ENCODE peak calls at places on chromosomes 13 and 19, in nine cellular contexts. One of them, this sample, is unnamed.
A peak's percentile ranks its signal among the peaks of the same experiment; 100 is the strongest.

GRCh38 chr19:45768644-45769053 is 403 bp downstream of the SIX5 start:
- DNase-seq in body of pancreas: peak; percentile 60
- DNase-seq in naive thymus-derived CD8-positive, alpha-beta T cell: no peak
- DNase-seq in activated naive CD4-positive, alpha-beta T cell treated with anti-CD3 and anti-CD28 coated beads, Interleukin-2, amount 10 ng/mL, durations not matched to agents 7 days and 5 days: peak; percentile 59
- DNase-seq in GOT3: no peak
- DNase-seq in A172: no peak
- DNase-seq in effector memory CD8-positive, alpha-beta T cell: peak; percentile 37
- DNase-seq in Calu3: peak; percentile 70
- DNase-seq in endodermal cell: peak; percentile 81
- DNase-seq in this sample: no peak

GRCh38 chr13:98476106-98476505 is 100.8 kb downstream of the STK24 start:
- DNase-seq in A172: no peak
- DNase-seq in body of pancreas: no peak
- DNase-seq in GOT3: no peak
- DNase-seq in naive thymus-derived CD8-positive, alpha-beta T cell: no peak
- DNase-seq in effector memory CD8-positive, alpha-beta T cell: no peak
- DNase-seq in endodermal cell: peak; percentile 92
- DNase-seq in activated naive CD4-positive, alpha-beta T cell treated with anti-CD3 and anti-CD28 coated beads, Interleukin-2, amount 10 ng/mL, durations not matched to agents 7 days and 5 days: peak; percentile 71
- DNase-seq in Calu3: no peak
- DNase-seq in this sample: no peak

GRCh38 chr13:65260938-65261880 is 1968.9 kb downstream of the PCDH9 start:
- DNase-seq in A172: peak; percentile 4
- DNase-seq in naive thymus-derived CD8-positive, alpha-beta T cell: no peak
- DNase-seq in GOT3: no peak
- DNase-seq in body of pancreas: no peak
- DNase-seq in endodermal cell: no peak
- DNase-seq in activated naive CD4-positive, alpha-beta T cell treated with anti-CD3 and anti-CD28 coated beads, Interleukin-2, amount 10 ng/mL, durations not matched to agents 7 days and 5 days: no peak
- DNase-seq in effector memory CD8-positive, alpha-beta T cell: no peak
- DNase-seq in Calu3: no peak
- DNase-seq in this sample: no peak

GRCh38 chr13:114128624-114129522 is 3.5 kb downstream of the RASA3 start:
- DNase-seq in endodermal cell: no peak
- DNase-seq in A172: peak; percentile 92
- DNase-seq in effector memory CD8-positive, alpha-beta T cell: peak; percentile 73
- DNase-seq in Calu3: no peak
- DNase-seq in naive thymus-derived CD8-positive, alpha-beta T cell: peak; percentile 85
- DNase-seq in activated naive CD4-positive, alpha-beta T cell treated with anti-CD3 and anti-CD28 coated beads, Interleukin-2, amount 10 ng/mL, durations not matched to agents 7 days and 5 days: peak; percentile 94
- DNase-seq in GOT3: peak; percentile 36
- DNase-seq in body of pancreas: peak; percentile 38
- DNase-seq in this sample: peak; percentile 75

GRCh38 chr13:31094331-31095015 is 67.2 kb downstream of the HSPH1 start:
- DNase-seq in GOT3: no peak
- DNase-seq in effector memory CD8-positive, alpha-beta T cell: no peak
- DNase-seq in body of pancreas: no peak
- DNase-seq in naive thymus-derived CD8-positive, alpha-beta T cell: no peak
- DNase-seq in endodermal cell: peak; percentile 4
- DNase-seq in Calu3: no peak
- DNase-seq in activated naive CD4-positive, alpha-beta T cell treated with anti-CD3 and anti-CD28 coated beads, Interleukin-2, amount 10 ng/mL, durations not matched to agents 7 days and 5 days: no peak
- DNase-seq in A172: no peak
- DNase-seq in this sample: no peak

GRCh38 chr13:29457299-29457698 is 138.2 kb downstream of the SLC7A1 start:
- DNase-seq in effector memory CD8-positive, alpha-beta T cell: no peak
- DNase-seq in A172: peak; percentile 88
- DNase-seq in naive thymus-derived CD8-positive, alpha-beta T cell: no peak
- DNase-seq in GOT3: no peak
- DNase-seq in Calu3: no peak
- DNase-seq in body of pancreas: no peak
- DNase-seq in endodermal cell: no peak
- DNase-seq in activated naive CD4-positive, alpha-beta T cell treated with anti-CD3 and anti-CD28 coated beads, Interleukin-2, amount 10 ng/mL, durations not matched to agents 7 days and 5 days: no peak
- DNase-seq in this sample: peak; percentile 33

GRCh38 chr19:52991484-52991883 is 22.2 kb upstream of the ERVV-1 start:
- DNase-seq in GOT3: no peak
- DNase-seq in naive thymus-derived CD8-positive, alpha-beta T cell: no peak
- DNase-seq in body of pancreas: no peak
- DNase-seq in effector memory CD8-positive, alpha-beta T cell: no peak
- DNase-seq in Calu3: no peak
- DNase-seq in endodermal cell: no peak
- DNase-seq in activated naive CD4-positive, alpha-beta T cell treated with anti-CD3 and anti-CD28 coated beads, Interleukin-2, amount 10 ng/mL, durations not matched to agents 7 days and 5 days: no peak
- DNase-seq in A172: peak; percentile 96
- DNase-seq in this sample: peak; percentile 92

GRCh38 chr19:49895566-49896297 is 955 bp downstream of the IL4I1 start:
- DNase-seq in endodermal cell: no peak
- DNase-seq in Calu3: no peak
- DNase-seq in effector memory CD8-positive, alpha-beta T cell: no peak
- DNase-seq in body of pancreas: no peak
- DNase-seq in naive thymus-derived CD8-positive, alpha-beta T cell: no peak
- DNase-seq in activated naive CD4-positive, alpha-beta T cell treated with anti-CD3 and anti-CD28 coated beads, Interleukin-2, amount 10 ng/mL, durations not matched to agents 7 days and 5 days: no peak
- DNase-seq in GOT3: no peak
- DNase-seq in A172: no peak
- DNase-seq in this sample: no peak

GRCh38 chr19:3968556-3969434 is 2.1 kb downstream of the DAPK3 start:
- DNase-seq in GOT3: peak; percentile 80
- DNase-seq in activated naive CD4-positive, alpha-beta T cell treated with anti-CD3 and anti-CD28 coated beads, Interleukin-2, amount 10 ng/mL, durations not matched to agents 7 days and 5 days: no peak
- DNase-seq in A172: peak; percentile 100
- DNase-seq in Calu3: peak; percentile 88
- DNase-seq in body of pancreas: peak; percentile 89
- DNase-seq in endodermal cell: peak; percentile 98
- DNase-seq in naive thymus-derived CD8-positive, alpha-beta T cell: no peak
- DNase-seq in effector memory CD8-positive, alpha-beta T cell: no peak
- DNase-seq in this sample: peak; percentile 97

GRCh38 chr13:45107539-45107938 is 12.8 kb upstream of the GTF2F2 start:
- DNase-seq in body of pancreas: no peak
- DNase-seq in A172: no peak
- DNase-seq in GOT3: no peak
- DNase-seq in endodermal cell: no peak
- DNase-seq in naive thymus-derived CD8-positive, alpha-beta T cell: no peak
- DNase-seq in Calu3: no peak
- DNase-seq in effector memory CD8-positive, alpha-beta T cell: no peak
- DNase-seq in activated naive CD4-positive, alpha-beta T cell treated with anti-CD3 and anti-CD28 coated beads, Interleukin-2, amount 10 ng/mL, durations not matched to agents 7 days and 5 days: no peak
- DNase-seq in this sample: no peak

GRCh38 chr13:91564422-91564821 is 166.0 kb downstream of the GPC5 start:
- DNase-seq in GOT3: no peak
- DNase-seq in naive thymus-derived CD8-positive, alpha-beta T cell: no peak
- DNase-seq in Calu3: no peak
- DNase-seq in effector memory CD8-positive, alpha-beta T cell: no peak
- DNase-seq in activated naive CD4-positive, alpha-beta T cell treated with anti-CD3 and anti-CD28 coated beads, Interleukin-2, amount 10 ng/mL, durations not matched to agents 7 days and 5 days: no peak
- DNase-seq in A172: no peak
- DNase-seq in body of pancreas: no peak
- DNase-seq in endodermal cell: no peak
- DNase-seq in this sample: no peak

GRCh38 chr13:101514695-101515275 is 62.3 kb downstream of the ITGBL1 start:
- DNase-seq in body of pancreas: peak; percentile 13
- DNase-seq in effector memory CD8-positive, alpha-beta T cell: peak; percentile 30
- DNase-seq in Calu3: peak; percentile 28
- DNase-seq in endodermal cell: peak; percentile 53
- DNase-seq in GOT3: no peak
- DNase-seq in activated naive CD4-positive, alpha-beta T cell treated with anti-CD3 and anti-CD28 coated beads, Interleukin-2, amount 10 ng/mL, durations not matched to agents 7 days and 5 days: peak; percentile 27
- DNase-seq in naive thymus-derived CD8-positive, alpha-beta T cell: peak; percentile 9
- DNase-seq in A172: peak; percentile 63
- DNase-seq in this sample: peak; percentile 19

GRCh38 chr13:111076156-111077013 is 38.7 kb upstream of the ARHGEF7 start:
- DNase-seq in naive thymus-derived CD8-positive, alpha-beta T cell: no peak
- DNase-seq in A172: no peak
- DNase-seq in effector memory CD8-positive, alpha-beta T cell: no peak
- DNase-seq in GOT3: no peak
- DNase-seq in endodermal cell: no peak
- DNase-seq in Calu3: peak; percentile 1
- DNase-seq in activated naive CD4-positive, alpha-beta T cell treated with anti-CD3 and anti-CD28 coated beads, Interleukin-2, amount 10 ng/mL, durations not matched to agents 7 days and 5 days: no peak
- DNase-seq in body of pancreas: no peak
- DNase-seq in this sample: no peak

GRCh38 chr13:107585466-107585865 is 629.9 kb downstream of the LIG4 start:
- DNase-seq in GOT3: no peak
- DNase-seq in naive thymus-derived CD8-positive, alpha-beta T cell: no peak
- DNase-seq in A172: no peak
- DNase-seq in effector memory CD8-positive, alpha-beta T cell: no peak
- DNase-seq in activated naive CD4-positive, alpha-beta T cell treated with anti-CD3 and anti-CD28 coated beads, Interleukin-2, amount 10 ng/mL, durations not matched to agents 7 days and 5 days: no peak
- DNase-seq in body of pancreas: peak; percentile 16
- DNase-seq in endodermal cell: no peak
- DNase-seq in Calu3: no peak
- DNase-seq in this sample: no peak

GRCh38 chr13:43848250-43848649 is 31.3 kb downstream of the CCDC122 start:
- DNase-seq in A172: peak; percentile 42
- DNase-seq in Calu3: no peak
- DNase-seq in effector memory CD8-positive, alpha-beta T cell: no peak
- DNase-seq in body of pancreas: no peak
- DNase-seq in naive thymus-derived CD8-positive, alpha-beta T cell: no peak
- DNase-seq in activated naive CD4-positive, alpha-beta T cell treated with anti-CD3 and anti-CD28 coated beads, Interleukin-2, amount 10 ng/mL, durations not matched to agents 7 days and 5 days: no peak
- DNase-seq in GOT3: no peak
- DNase-seq in endodermal cell: no peak
- DNase-seq in this sample: no peak

GRCh38 chr13:24929196-24929595 is 165.2 kb downstream of the RNF17 start:
- DNase-seq in effector memory CD8-positive, alpha-beta T cell: no peak
- DNase-seq in activated naive CD4-positive, alpha-beta T cell treated with anti-CD3 and anti-CD28 coated beads, Interleukin-2, amount 10 ng/mL, durations not matched to agents 7 days and 5 days: no peak
- DNase-seq in A172: no peak
- DNase-seq in Calu3: no peak
- DNase-seq in endodermal cell: no peak
- DNase-seq in GOT3: no peak
- DNase-seq in naive thymus-derived CD8-positive, alpha-beta T cell: no peak
- DNase-seq in body of pancreas: no peak
- DNase-seq in this sample: no peak

GRCh38 chr19:40502647-40503046 is 35.8 kb downstream of the SPTBN4 start:
- DNase-seq in body of pancreas: peak; percentile 38
- DNase-seq in effector memory CD8-positive, alpha-beta T cell: no peak
- DNase-seq in naive thymus-derived CD8-positive, alpha-beta T cell: no peak
- DNase-seq in activated naive CD4-positive, alpha-beta T cell treated with anti-CD3 and anti-CD28 coated beads, Interleukin-2, amount 10 ng/mL, durations not matched to agents 7 days and 5 days: no peak
- DNase-seq in Calu3: peak; percentile 63
- DNase-seq in GOT3: no peak
- DNase-seq in A172: peak; percentile 14
- DNase-seq in endodermal cell: peak; percentile 81
- DNase-seq in this sample: no peak

GRCh38 chr13:37209621-37210020 is 104.2 kb upstream of the CSNK1A1L start:
- DNase-seq in naive thymus-derived CD8-positive, alpha-beta T cell: no peak
- DNase-seq in body of pancreas: no peak
- DNase-seq in GOT3: no peak
- DNase-seq in activated naive CD4-positive, alpha-beta T cell treated with anti-CD3 and anti-CD28 coated beads, Interleukin-2, amount 10 ng/mL, durations not matched to agents 7 days and 5 days: no peak
- DNase-seq in effector memory CD8-positive, alpha-beta T cell: no peak
- DNase-seq in A172: peak; percentile 2
- DNase-seq in endodermal cell: no peak
- DNase-seq in Calu3: no peak
- DNase-seq in this sample: no peak

GRCh38 chr13:34044660-34045080 is 226.7 kb downstream of the RFC3 start:
- DNase-seq in A172: peak; percentile 91
- DNase-seq in effector memory CD8-positive, alpha-beta T cell: no peak
- DNase-seq in body of pancreas: no peak
- DNase-seq in GOT3: no peak
- DNase-seq in Calu3: peak; percentile 14
- DNase-seq in activated naive CD4-positive, alpha-beta T cell treated with anti-CD3 and anti-CD28 coated beads, Interleukin-2, amount 10 ng/mL, durations not matched to agents 7 days and 5 days: no peak
- DNase-seq in naive thymus-derived CD8-positive, alpha-beta T cell: no peak
- DNase-seq in endodermal cell: no peak
- DNase-seq in this sample: peak; percentile 98

GRCh38 chr13:95624020-95624419 is 20.5 kb downstream of the DZIP1 start:
- DNase-seq in effector memory CD8-positive, alpha-beta T cell: peak; percentile 8
- DNase-seq in endodermal cell: peak; percentile 63
- DNase-seq in naive thymus-derived CD8-positive, alpha-beta T cell: peak; percentile 28
- DNase-seq in activated naive CD4-positive, alpha-beta T cell treated with anti-CD3 and anti-CD28 coated beads, Interleukin-2, amount 10 ng/mL, durations not matched to agents 7 days and 5 days: peak; percentile 31
- DNase-seq in Calu3: no peak
- DNase-seq in body of pancreas: peak; percentile 37
- DNase-seq in GOT3: no peak
- DNase-seq in A172: peak; percentile 35
- DNase-seq in this sample: peak; percentile 12

GRCh38 chr13:84607614-84608013 is 725.3 kb upstream of the SLITRK1 start:
- DNase-seq in endodermal cell: no peak
- DNase-seq in GOT3: no peak
- DNase-seq in Calu3: no peak
- DNase-seq in effector memory CD8-positive, alpha-beta T cell: no peak
- DNase-seq in body of pancreas: no peak
- DNase-seq in naive thymus-derived CD8-positive, alpha-beta T cell: no peak
- DNase-seq in activated naive CD4-positive, alpha-beta T cell treated with anti-CD3 and anti-CD28 coated beads, Interleukin-2, amount 10 ng/mL, durations not matched to agents 7 days and 5 days: no peak
- DNase-seq in A172: peak; percentile 57
- DNase-seq in this sample: peak; percentile 28

GRCh38 chr19:6460099-6460884 is 700 bp upstream of the SLC25A23 start:
- DNase-seq in body of pancreas: peak; percentile 96
- DNase-seq in naive thymus-derived CD8-positive, alpha-beta T cell: peak; percentile 97
- DNase-seq in Calu3: peak; percentile 94
- DNase-seq in endodermal cell: peak; percentile 99
- DNase-seq in activated naive CD4-positive, alpha-beta T cell treated with anti-CD3 and anti-CD28 coated beads, Interleukin-2, amount 10 ng/mL, durations not matched to agents 7 days and 5 days: peak; percentile 98
- DNase-seq in effector memory CD8-positive, alpha-beta T cell: peak; percentile 94
- DNase-seq in A172: peak; percentile 98
- DNase-seq in GOT3: peak; percentile 71
- DNase-seq in this sample: peak; percentile 92

GRCh38 chr19:41225238-41226052 is 6.4 kb downstream of the AXL start:
- DNase-seq in effector memory CD8-positive, alpha-beta T cell: no peak
- DNase-seq in A172: peak; percentile 99
- DNase-seq in Calu3: peak; percentile 87
- DNase-seq in activated naive CD4-positive, alpha-beta T cell treated with anti-CD3 and anti-CD28 coated beads, Interleukin-2, amount 10 ng/mL, durations not matched to agents 7 days and 5 days: no peak
- DNase-seq in endodermal cell: no peak
- DNase-seq in GOT3: peak; percentile 80
- DNase-seq in body of pancreas: peak; percentile 51
- DNase-seq in naive thymus-derived CD8-positive, alpha-beta T cell: peak; percentile 12
- DNase-seq in this sample: peak; percentile 98

GRCh38 chr13:112475889-112476288 is 99.7 kb downstream of the SPACA7 start:
- DNase-seq in body of pancreas: no peak
- DNase-seq in activated naive CD4-positive, alpha-beta T cell treated with anti-CD3 and anti-CD28 coated beads, Interleukin-2, amount 10 ng/mL, durations not matched to agents 7 days and 5 days: no peak
- DNase-seq in naive thymus-derived CD8-positive, alpha-beta T cell: no peak
- DNase-seq in GOT3: no peak
- DNase-seq in effector memory CD8-positive, alpha-beta T cell: no peak
- DNase-seq in Calu3: no peak
- DNase-seq in A172: no peak
- DNase-seq in endodermal cell: no peak
- DNase-seq in this sample: no peak

GRCh38 chr19:53365899-53366493 is 491 bp downstream of the ZNF525 start:
- DNase-seq in body of pancreas: peak; percentile 13
- DNase-seq in A172: no peak
- DNase-seq in naive thymus-derived CD8-positive, alpha-beta T cell: no peak
- DNase-seq in Calu3: peak; percentile 41
- DNase-seq in GOT3: no peak
- DNase-seq in activated naive CD4-positive, alpha-beta T cell treated with anti-CD3 and anti-CD28 coated beads, Interleukin-2, amount 10 ng/mL, durations not matched to agents 7 days and 5 days: peak; percentile 57
- DNase-seq in endodermal cell: no peak
- DNase-seq in effector memory CD8-positive, alpha-beta T cell: no peak
- DNase-seq in this sample: no peak

GRCh38 chr13:28609936-28610335 is 49.0 kb upstream of the POMP start:
- DNase-seq in GOT3: no peak
- DNase-seq in endodermal cell: no peak
- DNase-seq in A172: peak; percentile 88
- DNase-seq in effector memory CD8-positive, alpha-beta T cell: no peak
- DNase-seq in activated naive CD4-positive, alpha-beta T cell treated with anti-CD3 and anti-CD28 coated beads, Interleukin-2, amount 10 ng/mL, durations not matched to agents 7 days and 5 days: no peak
- DNase-seq in naive thymus-derived CD8-positive, alpha-beta T cell: no peak
- DNase-seq in body of pancreas: no peak
- DNase-seq in Calu3: no peak
- DNase-seq in this sample: peak; percentile 25

GRCh38 chr13:91135376-91135775 is 212.1 kb upstream of the MIR17HG start:
- DNase-seq in body of pancreas: no peak
- DNase-seq in effector memory CD8-positive, alpha-beta T cell: no peak
- DNase-seq in naive thymus-derived CD8-positive, alpha-beta T cell: no peak
- DNase-seq in Calu3: no peak
- DNase-seq in A172: no peak
- DNase-seq in activated naive CD4-positive, alpha-beta T cell treated with anti-CD3 and anti-CD28 coated beads, Interleukin-2, amount 10 ng/mL, durations not matched to agents 7 days and 5 days: no peak
- DNase-seq in endodermal cell: no peak
- DNase-seq in GOT3: no peak
- DNase-seq in this sample: no peak

GRCh38 chr19:19410553-19411550 is 5.4 kb downstream of the GATAD2A start:
- DNase-seq in endodermal cell: no peak
- DNase-seq in naive thymus-derived CD8-positive, alpha-beta T cell: no peak
- DNase-seq in Calu3: no peak
- DNase-seq in GOT3: no peak
- DNase-seq in activated naive CD4-positive, alpha-beta T cell treated with anti-CD3 and anti-CD28 coated beads, Interleukin-2, amount 10 ng/mL, durations not matched to agents 7 days and 5 days: no peak
- DNase-seq in body of pancreas: no peak
- DNase-seq in A172: no peak
- DNase-seq in effector memory CD8-positive, alpha-beta T cell: peak; percentile 43
- DNase-seq in this sample: no peak

GRCh38 chr19:13070425-13071140 is 32.1 kb downstream of the LYL1 start:
- DNase-seq in effector memory CD8-positive, alpha-beta T cell: no peak
- DNase-seq in A172: no peak
- DNase-seq in activated naive CD4-positive, alpha-beta T cell treated with anti-CD3 and anti-CD28 coated beads, Interleukin-2, amount 10 ng/mL, durations not matched to agents 7 days and 5 days: no peak
- DNase-seq in GOT3: no peak
- DNase-seq in naive thymus-derived CD8-positive, alpha-beta T cell: no peak
- DNase-seq in body of pancreas: no peak
- DNase-seq in endodermal cell: no peak
- DNase-seq in Calu3: no peak
- DNase-seq in this sample: no peak

GRCh38 chr19:391199-391557 is 17.8 kb downstream of the C2CD4C start:
- DNase-seq in endodermal cell: no peak
- DNase-seq in activated naive CD4-positive, alpha-beta T cell treated with anti-CD3 and anti-CD28 coated beads, Interleukin-2, amount 10 ng/mL, durations not matched to agents 7 days and 5 days: no peak
- DNase-seq in A172: no peak
- DNase-seq in effector memory CD8-positive, alpha-beta T cell: no peak
- DNase-seq in GOT3: no peak
- DNase-seq in Calu3: no peak
- DNase-seq in body of pancreas: no peak
- DNase-seq in naive thymus-derived CD8-positive, alpha-beta T cell: no peak
- DNase-seq in this sample: no peak

GRCh38 chr19:42356686-42357085 is 31.3 kb downstream of the MEGF8 start:
- DNase-seq in Calu3: no peak
- DNase-seq in activated naive CD4-positive, alpha-beta T cell treated with anti-CD3 and anti-CD28 coated beads, Interleukin-2, amount 10 ng/mL, durations not matched to agents 7 days and 5 days: no peak
- DNase-seq in naive thymus-derived CD8-positive, alpha-beta T cell: no peak
- DNase-seq in effector memory CD8-positive, alpha-beta T cell: no peak
- DNase-seq in body of pancreas: no peak
- DNase-seq in GOT3: no peak
- DNase-seq in endodermal cell: no peak
- DNase-seq in A172: no peak
- DNase-seq in this sample: no peak

This sample was measured in H4.